ENCODE peak calls at places on chromosomes 12 and 14, in five cellular contexts. V, R, N, X and U are unnamed samples.

GRCh38 chr14:102184678-102185040 is 45.0 kb downstream of the WDR20 start:
- DNase-seq in V (no peak), R (no peak), N (no peak), X (no peak), U (no peak)

GRCh38 chr12:95446511-95446910 is 27.4 kb upstream of the METAP2 start:
- DNase-seq in V (no peak), R (no peak), N (no peak), X (no peak), U (peak; percentile 33)

GRCh38 chr12:46177842-46178608 is 90.8 kb downstream of the SLC38A1 start:
- DNase-seq in V (no peak), R (no peak), N (no peak), X (no peak), U (no peak)

GRCh38 chr14:92724516-92725340 is 23.7 kb downstream of the LGMN start:
- DNase-seq in V (no peak), R (no peak), N (no peak), X (no peak), U (no peak)

GRCh38 chr14:105857816-105858675 is 331.7 kb downstream of the TMEM121 start:
- DNase-seq in V (no peak), R (no peak), N (peak; percentile 79), X (no peak), U (no peak)

GRCh38 chr12:452667-453210 is 7.0 kb upstream of the B4GALNT3 start:
- DNase-seq in V (no peak), R (no peak), N (peak; percentile 76), X (peak; percentile 37), U (no peak)

GRCh38 chr14:22168092-22168955 is 420.7 kb downstream of the DAD1 start:
- DNase-seq in V (no peak), R (no peak), N (no peak), X (no peak), U (no peak)

GRCh38 chr12:15979096-15980091 is 68.3 kb downstream of the DERA start:
- DNase-seq in V (peak; percentile 92), R (peak; percentile 39), N (no peak), X (no peak), U (peak; percentile 70)

GRCh38 chr12:53500119-53500775 is 836 bp upstream of the TARBP2 start:
- DNase-seq in V (peak; percentile 47), R (peak; percentile 61), N (peak; percentile 38), X (no peak), U (peak; percentile 61)

GRCh38 chr12:121278450-121279375 is 17.8 kb downstream of the CAMKK2 start:
- DNase-seq in V (no peak), R (no peak), N (no peak), X (no peak), U (peak; percentile 77)

GRCh38 chr12:130227641-130228040 is 65.4 kb downstream of the FZD10 start:
- DNase-seq in V (no peak), R (peak; percentile 24), N (no peak), X (no peak), U (no peak)

GRCh38 chr14:68781161-68782021 is 11.5 kb downstream of the ZFP36L1 start:
- DNase-seq in V (no peak), R (no peak), N (peak; percentile 86), X (peak; percentile 11), U (no peak)

GRCh38 chr12:53965251-53966069 is 7.5 kb upstream of the HOXC11 start:
- DNase-seq in V (no peak), R (no peak), N (no peak), X (no peak), U (no peak)

GRCh38 chr12:77435446-77436091 is 370.2 kb upstream of the E2F7 start:
- DNase-seq in V (no peak), R (no peak), N (no peak), X (no peak), U (no peak)

GRCh38 chr12:95440401-95440800 is 33.6 kb upstream of the METAP2 start:
- DNase-seq in V (no peak), R (no peak), N (no peak), X (no peak), U (no peak)

GRCh38 chr12:120798696-120799095 is 73.1 kb downstream of the ACADS start:
- DNase-seq in V (no peak), R (no peak), N (no peak), X (no peak), U (no peak)

GRCh38 chr14:69314327-69314726 is 54.4 kb downstream of the GALNT16 start:
- DNase-seq in V (no peak), R (no peak), N (no peak), X (no peak), U (no peak)

GRCh38 chr12:113161415-113162016 is 12.0 kb downstream of the CFAP73 start:
- DNase-seq in V (no peak), R (peak; percentile 51), N (no peak), X (no peak), U (no peak)

GRCh38 chr12:110907583-110907982 is 12.8 kb downstream of the MYL2 start:
- DNase-seq in V (no peak), R (no peak), N (no peak), X (no peak), U (no peak)